ENCODE peak calls at places on chromosomes 11 and 22, in eight cellular contexts. L is AG09309, P is fibroblast of the aortic adventitia, C is cardiac fibroblast, K is adrenal gland, I is psoas muscle, R is left ventricle myocardium inferior, T is colonic mucosa. Z is an unnamed sample.
A peak's percentile ranks its signal among the peaks of the same experiment; 100 is the strongest.

GRCh38 chr22:27337676-27338075 is 463.9 kb downstream of the MN1 start:
- DNase-seq in L (no peak), P (no peak), C (no peak), K (no peak), I (no peak), R (no peak), T (no peak), Z (no peak)

GRCh38 chr11:46416656-46417055 is 25.1 kb upstream of the CHRM4 start:
- DNase-seq in L (no peak), P (no peak), C (no peak), K (no peak), I (no peak), R (no peak), T (no peak), Z (no peak)

GRCh38 chr11:86932942-86933875 is 22.0 kb downstream of the FZD4 start:
- DNase-seq in L (no peak), P (no peak), C (no peak), K (no peak), I (no peak), R (no peak), T (no peak), Z (no peak)

GRCh38 chr22:25232301-25232700 is 12.9 kb downstream of the CRYBB2 start:
- DNase-seq in L (no peak), P (peak; percentile 44), C (peak; percentile 21), K (no peak), I (no peak), R (no peak), T (no peak), Z (no peak)

GRCh38 chr22:47625531-47626427 is 863.3 kb downstream of the TBC1D22A start:
- DNase-seq in L (no peak), P (no peak), C (no peak), K (no peak), I (no peak), R (no peak), T (no peak), Z (no peak)

GRCh38 chr11:125091247-125091876 is 20.1 kb downstream of the TMEM218 start:
- DNase-seq in L (peak; percentile 32), P (peak; percentile 86), C (peak; percentile 86), K (peak; percentile 59), I (no peak), R (no peak), T (peak; percentile 16), Z (no peak)

GRCh38 chr22:45254789-45255261 is 14.1 kb upstream of the KIAA0930 start:
- DNase-seq in L (no peak), P (no peak), C (no peak), K (no peak), I (no peak), R (no peak), T (no peak), Z (no peak)

GRCh38 chr11:21710791-21711190 is 482.1 kb upstream of the ANO5 start:
- DNase-seq in L (no peak), P (no peak), C (no peak), K (no peak), I (no peak), R (no peak), T (no peak), Z (no peak)

GRCh38 chr11:85875505-85875904 is 20.3 kb downstream of the CCDC83 start:
- DNase-seq in L (peak; percentile 44), P (peak; percentile 28), C (peak; percentile 29), K (no peak), I (no peak), R (no peak), T (no peak), Z (no peak)

GRCh38 chr11:28072321-28072720 is 35.6 kb downstream of the KIF18A start:
- DNase-seq in L (no peak), P (peak; percentile 67), C (peak; percentile 63), K (no peak), I (no peak), R (no peak), T (no peak), Z (no peak)

GRCh38 chr11:127058524-127058923 is 58.0 kb upstream of the KIRREL3 start:
- DNase-seq in L (no peak), P (no peak), C (no peak), K (no peak), I (no peak), R (no peak), T (no peak), Z (no peak)

GRCh38 chr11:96338910-96339703 is 3.9 kb downstream of the MAML2 start:
- DNase-seq in L (no peak), P (peak; percentile 87), C (peak; percentile 76), K (peak; percentile 65), I (peak; percentile 18), R (peak; percentile 31), T (peak; percentile 48), Z (no peak)

GRCh38 chr22:29144786-29145160 is 60.9 kb upstream of the EMID1 start:
- DNase-seq in L (no peak), P (no peak), C (no peak), K (no peak), I (no peak), R (no peak), T (no peak), Z (no peak)

GRCh38 chr11:128903248-128904041 is 12.3 kb downstream of the KCNJ5 start:
- DNase-seq in L (no peak), P (no peak), C (no peak), K (peak; percentile 64), I (peak; percentile 25), R (peak; percentile 44), T (no peak), Z (no peak)

GRCh38 chr11:82903843-82904586 is 2.5 kb downstream of the DDIAS start:
- DNase-seq in L (no peak), P (no peak), C (no peak), K (no peak), I (no peak), R (no peak), T (no peak), Z (no peak)

GRCh38 chr11:61187505-61188130 is 15.7 kb upstream of the PGA3 start:
- DNase-seq in L (peak; percentile 25), P (peak; percentile 84), C (peak; percentile 86), K (peak; percentile 88), I (peak; percentile 69), R (peak; percentile 66), T (peak; percentile 81), Z (peak; percentile 97)

GRCh38 chr11:97269527-97269926 is 879.7 kb downstream of the JRKL start:
- DNase-seq in L (no peak), P (no peak), C (peak; percentile 16), K (no peak), I (no peak), R (no peak), T (no peak), Z (no peak)

GRCh38 chr22:28103596-28103995 is 184.5 kb upstream of the PITPNB start:
- DNase-seq in L (no peak), P (peak; percentile 24), C (peak; percentile 41), K (no peak), I (no peak), R (no peak), T (no peak), Z (no peak)

DNA sequence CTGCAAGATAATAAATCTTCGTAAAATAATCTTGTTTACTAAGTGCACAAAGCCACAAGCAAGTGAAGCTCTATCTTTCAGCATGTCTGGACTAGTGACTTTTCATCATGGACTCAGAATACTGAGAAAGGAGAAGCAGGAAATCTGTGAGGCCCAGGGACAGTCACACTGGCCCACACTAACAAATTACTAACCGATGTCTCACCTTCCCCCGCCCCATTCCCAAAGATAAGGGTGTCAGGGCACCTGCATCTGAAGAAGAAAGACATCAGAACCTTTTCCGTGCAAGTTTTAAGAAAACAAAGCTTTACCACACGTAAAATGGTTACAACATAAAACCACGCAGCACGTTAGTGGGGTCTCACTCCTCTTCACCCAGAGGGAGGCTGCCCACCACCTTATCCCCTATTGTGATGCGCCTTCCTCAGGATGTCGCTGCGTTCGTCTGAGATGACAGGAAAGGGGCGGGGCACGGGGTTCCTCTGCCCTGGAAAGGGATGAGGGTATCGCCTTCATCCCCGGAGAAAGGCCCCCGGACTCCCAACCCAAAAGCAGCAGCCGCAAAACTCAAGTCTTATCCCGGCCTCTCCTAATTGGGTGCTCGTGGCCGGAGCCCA is 603 bp downstream of the BTBD10 start:
- DNase-seq in L (no peak), P (peak; percentile 31), C (peak; percentile 13), K (peak; percentile 75), I (peak; percentile 64), R (peak; percentile 61), T (peak; percentile 85), Z (peak; percentile 42)
- TF ChIP-seq CTCF in L (no peak), P (no peak), C (no peak), K (no peak), I (no peak), R (no peak), T (no peak), Z (no peak)

GRCh38 chr22:36569999-36570398 is 41.0 kb upstream of the EIF3D start:
- DNase-seq in L (no peak), P (peak; percentile 11), C (peak; percentile 31), K (peak; percentile 3), I (no peak), R (no peak), T (no peak), Z (no peak)
- TF ChIP-seq CTCF in L (peak; percentile 65), P (peak; percentile 44), C (peak; percentile 55), K (no peak), I (no peak), R (peak; percentile 49), T (no peak), Z (no peak)

DNA sequence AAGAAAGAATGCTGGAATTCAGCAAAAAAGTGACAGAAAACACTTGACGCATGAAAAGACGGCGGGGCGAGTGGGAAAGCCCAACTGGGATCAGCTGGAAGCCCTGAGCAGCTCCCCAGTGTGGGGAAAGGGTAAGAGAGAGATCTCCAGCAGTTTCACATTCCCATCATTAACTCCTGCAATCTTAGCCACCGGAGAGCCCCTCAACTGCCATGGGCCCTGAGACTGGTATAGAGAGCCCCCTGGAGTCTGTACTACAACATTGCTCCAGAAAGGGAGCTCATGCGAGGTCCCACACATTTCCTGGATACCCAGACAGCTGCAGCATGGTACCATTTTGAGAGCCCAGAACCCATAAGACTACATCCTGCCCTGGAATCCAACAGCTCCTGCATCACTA is 31.1 kb downstream of the MRGPRX4 start:
- DNase-seq in L (no peak), P (peak; percentile 9), C (peak; percentile 26), K (peak; percentile 24), I (no peak), R (no peak), T (no peak), Z (no peak)
- TF ChIP-seq CTCF in L (peak; percentile 42), P (peak; percentile 46), C (peak; percentile 64), K (no peak), I (no peak), R (peak; percentile 19), T (peak; percentile 9), Z (no peak)

DNA sequence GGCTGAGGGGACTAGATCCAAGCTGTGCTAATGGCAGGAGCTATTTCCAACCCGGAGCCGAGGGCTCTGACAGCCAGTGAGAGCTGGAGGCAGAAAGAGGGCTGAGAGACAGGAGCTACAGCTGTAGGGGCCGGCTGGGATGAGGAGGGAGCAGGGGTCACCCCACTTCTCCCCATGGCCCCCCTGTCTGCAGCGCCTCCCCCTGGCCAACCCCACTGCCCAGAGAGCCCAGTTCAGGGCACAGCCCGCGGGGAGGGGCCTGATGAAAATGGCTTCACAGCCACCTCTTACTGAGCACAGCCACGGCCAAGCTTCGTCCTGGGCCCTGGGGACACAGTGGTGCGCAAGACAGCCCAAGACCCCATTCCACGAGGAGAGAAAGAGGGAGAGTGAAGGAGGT is 27.9 kb downstream of the RPL3 start:
- DNase-seq in L (no peak), P (no peak), C (no peak), K (no peak), I (no peak), R (no peak), T (no peak), Z (no peak)
- TF ChIP-seq CTCF in L (no peak), P (no peak), C (no peak), K (no peak), I (no peak), R (no peak), T (no peak), Z (no peak)

GRCh38 chr11:64767344-64768299 is 7.8 kb upstream of the PYGM start:
- DNase-seq in L (no peak), P (peak; percentile 73), C (peak; percentile 79), K (peak; percentile 88), I (peak; percentile 74), R (peak; percentile 63), T (peak; percentile 76), Z (peak; percentile 91)
- TF ChIP-seq CTCF in L (peak; percentile 75), P (peak; percentile 84), C (peak; percentile 72), K (peak; percentile 80), I (peak; percentile 69), R (peak; percentile 79), T (peak; percentile 83), Z (no peak)

Z was measured in omental fat pad.